ENCODE peak calls at places on chromosomes 16 and 17, in ten cellular contexts. U is neural crest cell, S is cardiac fibroblast, A is mammary epithelial cell, D is IMR-90, K is nephron progenitor cell, X is ovary, O is fibroblast of lung, Q is GM23338, B is GM10248. Y is an unnamed sample.

GRCh38 chr17:82881900-82882714 is 42.3 kb upstream of the ZNF750 start:
- DNase-seq in U (no peak), S (no peak), A (no peak), D (no peak), K (no peak), X (no peak), O (no peak), Q (no peak), B (no peak), Y (no peak)

GRCh38 chr17:40557531-40558299 is 7.6 kb downstream of the CCR7 start:
- DNase-seq in U (no peak), S (peak; percentile 77), A (no peak), D (no peak), K (no peak), X (peak; percentile 58), O (no peak), Q (no peak), B (no peak), Y (no peak)

GRCh38 chr17:17073627-17074521 is 31.6 kb downstream of the MPRIP start:
- DNase-seq in U (no peak), S (no peak), A (no peak), D (peak; percentile 15), K (no peak), X (no peak), O (peak; percentile 57), Q (no peak), B (no peak), Y (no peak)

GRCh38 chr17:49952912-49953497 is 16.0 kb upstream of the DLX4 start:
- DNase-seq in U (no peak), S (peak; percentile 23), A (no peak), D (no peak), K (no peak), X (peak; percentile 81), O (peak; percentile 36), Q (no peak), B (no peak), Y (no peak)

GRCh38 chr17:57721967-57722703 is 23.0 kb downstream of the CCDC182 start:
- DNase-seq in U (no peak), S (no peak), A (no peak), D (no peak), K (no peak), X (no peak), O (no peak), Q (no peak), B (no peak), Y (no peak)

GRCh38 chr17:42312285-42313130 is 24.2 kb downstream of the STAT5A start:
- DNase-seq in U (peak; percentile 75), S (peak; percentile 90), A (peak; percentile 48), D (peak; percentile 81), K (peak; percentile 87), X (peak; percentile 89), O (peak; percentile 70), Q (peak; percentile 95), B (peak; percentile 82), Y (peak; percentile 74)

GRCh38 chr17:58317421-58318064 is 11.1 kb downstream of the TSPOAP1 start:
- DNase-seq in U (no peak), S (peak; percentile 63), A (peak; percentile 90), D (peak; percentile 75), K (peak; percentile 47), X (peak; percentile 15), O (peak; percentile 81), Q (peak; percentile 77), B (peak; percentile 79), Y (peak; percentile 68)

GRCh38 chr17:15659663-15660062 is 24.4 kb downstream of the TRIM16 start:
- DNase-seq in U (no peak), S (peak; percentile 54), A (peak; percentile 87), D (no peak), K (no peak), X (no peak), O (peak; percentile 47), Q (peak; percentile 27), B (no peak), Y (no peak)

GRCh38 chr16:4505356-4506153 is 29.4 kb downstream of the HMOX2 start:
- DNase-seq in U (no peak), S (no peak), A (no peak), D (no peak), K (no peak), X (no peak), O (no peak), Q (no peak), B (peak; percentile 85), Y (no peak)

GRCh38 chr16:62392698-62393097 is 356.5 kb upstream of the CDH8 start:
- DNase-seq in U (no peak), S (no peak), A (no peak), D (no peak), K (no peak), X (no peak), O (no peak), Q (no peak), B (no peak), Y (no peak)

DNA sequence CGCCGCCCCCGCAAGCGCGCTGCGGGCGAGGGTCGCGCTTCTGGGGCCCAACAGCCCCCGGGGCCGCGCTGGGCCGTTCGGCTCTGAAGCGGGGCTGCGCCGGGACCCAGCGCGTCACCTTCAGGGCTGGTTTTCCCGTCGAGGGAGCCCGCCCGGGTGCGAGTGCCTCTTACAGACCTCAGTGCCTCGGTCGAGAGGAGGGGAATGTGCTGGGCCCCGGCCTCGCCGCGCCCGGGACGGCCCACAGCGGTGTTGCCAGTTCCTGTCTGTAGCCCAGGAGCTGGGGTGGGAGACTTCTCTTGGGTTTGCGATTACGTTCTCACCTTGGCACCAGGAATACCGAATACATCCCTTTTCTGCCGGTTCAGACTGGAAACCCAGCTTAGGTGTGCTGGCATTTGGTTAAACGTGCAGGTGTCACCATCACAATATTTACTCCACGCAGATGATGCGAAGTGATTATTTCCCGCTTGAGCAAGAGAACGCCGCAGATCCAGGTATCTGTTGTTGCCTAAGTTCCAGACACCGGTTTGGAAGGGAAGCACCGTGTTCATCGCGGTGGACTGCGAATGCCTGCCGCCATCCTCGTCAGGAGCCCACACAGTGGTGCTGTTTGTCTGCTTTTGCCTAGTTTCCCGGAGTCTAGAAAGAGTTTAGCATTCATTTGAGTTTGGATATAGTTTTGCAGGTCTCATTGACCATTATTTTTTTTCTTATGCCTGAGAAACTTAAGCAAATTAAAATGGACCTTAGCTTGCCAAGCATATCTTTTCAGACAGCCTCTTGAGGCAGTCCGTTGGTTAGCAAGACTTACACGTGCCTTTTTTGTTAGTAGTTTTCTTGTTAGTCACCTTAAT is 915 bp downstream of the MAP1LC3B start:
- DNase-seq in U (peak; percentile 29), S (peak; percentile 56), A (peak; percentile 55), D (peak; percentile 47), K (peak; percentile 61), X (peak; percentile 56), O (peak; percentile 59), Q (peak; percentile 71), B (peak; percentile 40), Y (peak; percentile 53)
- TF ChIP-seq CTCF in U (no peak), S (peak; percentile 23), A (peak; percentile 5), D (peak; percentile 49), K (no peak), X (no peak), O (peak; percentile 25), Q (peak; percentile 55), B (no peak), Y (no peak)

DNA sequence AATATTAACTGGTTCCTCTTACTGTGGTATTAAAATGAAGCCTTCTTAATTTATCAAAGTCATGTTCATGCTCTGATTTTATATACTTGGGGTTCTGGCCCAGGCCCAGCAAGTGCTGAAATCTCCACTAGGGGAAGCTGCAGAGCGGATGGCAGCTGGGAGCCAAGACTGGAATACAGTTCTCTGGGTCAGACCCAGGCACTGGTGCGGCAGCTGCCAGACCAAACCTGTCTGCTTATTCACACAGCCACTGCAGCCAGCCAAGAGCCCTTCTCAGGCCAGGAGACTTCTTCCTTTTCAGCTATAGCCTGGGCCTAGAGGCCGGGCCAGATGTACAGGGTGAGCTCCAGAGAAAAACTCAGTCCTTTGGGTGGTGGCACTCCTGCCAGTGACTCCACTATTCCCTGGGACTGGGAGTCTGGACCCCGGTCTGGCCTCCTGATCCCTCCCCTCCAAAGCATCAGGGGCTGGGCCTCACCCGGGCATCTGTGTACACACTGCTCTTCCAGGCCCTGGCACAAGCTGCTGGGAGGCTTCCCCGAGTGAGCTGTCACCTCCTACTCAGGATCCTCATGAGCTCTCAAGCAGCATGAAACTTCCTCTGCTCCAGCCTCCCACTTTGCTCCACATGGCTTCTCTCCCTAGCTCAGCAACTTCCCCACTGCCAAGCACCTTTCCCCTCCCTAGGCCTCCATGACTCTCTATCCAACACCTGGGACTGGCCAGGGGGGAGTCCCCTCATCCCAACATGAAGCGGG is 24.4 kb downstream of the ATP6V0D1 start:
- DNase-seq in U (no peak), S (peak; percentile 82), A (peak; percentile 31), D (peak; percentile 36), K (no peak), X (peak; percentile 60), O (peak; percentile 55), Q (peak; percentile 74), B (peak; percentile 26), Y (peak; percentile 46)
- TF ChIP-seq CTCF in U (peak; percentile 34), S (peak; percentile 65), A (peak; percentile 70), D (peak; percentile 50), K (peak; percentile 20), X (peak; percentile 30), O (peak; percentile 59), Q (peak; percentile 63), B (no peak), Y (peak; percentile 76)

DNA sequence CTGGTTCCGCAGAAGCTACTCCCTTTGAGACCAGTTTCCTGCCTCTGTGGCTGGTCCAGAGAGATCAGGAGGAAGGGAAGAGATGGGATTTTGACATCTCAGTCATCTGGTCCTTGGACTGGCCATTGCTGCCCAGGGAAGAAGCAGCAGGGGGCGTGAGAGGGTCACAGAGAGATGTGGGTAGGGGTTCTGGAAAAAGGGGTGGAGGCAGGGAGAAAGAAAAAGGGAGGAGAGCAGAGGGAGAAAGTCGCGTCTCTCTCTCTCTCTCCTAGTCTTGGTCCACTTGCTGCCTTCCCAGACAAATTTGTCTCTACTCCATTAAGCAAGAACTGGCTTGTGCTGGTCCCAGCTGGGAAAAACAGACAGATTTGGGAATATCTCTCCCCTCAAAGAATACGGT is 4.4 kb downstream of the SHBG start:
- DNase-seq in U (peak; percentile 83), S (peak; percentile 72), A (no peak), D (peak; percentile 41), K (peak; percentile 84), X (peak; percentile 74), O (peak; percentile 28), Q (peak; percentile 91), B (no peak), Y (peak; percentile 25)
- TF ChIP-seq CTCF in U (peak; percentile 62), S (peak; percentile 75), A (peak; percentile 52), D (peak; percentile 67), K (peak; percentile 68), X (no peak), O (peak; percentile 67), Q (peak; percentile 94), B (peak; percentile 67), Y (peak; percentile 69)

DNA sequence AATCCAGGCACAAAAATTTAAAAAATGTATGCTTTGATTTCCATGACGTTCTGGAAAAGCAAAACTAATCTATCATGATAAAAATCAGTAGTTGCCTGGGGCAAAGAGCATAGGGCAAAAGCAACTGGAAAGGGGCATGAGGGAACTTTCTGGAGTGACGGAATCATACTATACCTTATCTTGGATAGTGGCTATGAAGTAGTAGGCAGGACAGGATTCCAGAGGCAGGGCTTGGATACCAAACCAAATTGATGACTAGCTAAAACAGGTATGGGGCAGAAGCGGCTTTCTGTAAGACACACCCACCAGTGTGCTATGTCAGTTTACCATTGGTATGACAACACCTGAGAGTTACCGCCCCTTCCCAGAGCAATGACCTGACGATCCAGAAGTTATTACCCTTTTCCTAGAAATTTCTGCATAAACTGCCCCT is 56.8 kb downstream of the CFDP1 start:
- DNase-seq in U (no peak), S (no peak), A (peak; percentile 83), D (no peak), K (no peak), X (no peak), O (peak; percentile 39), Q (peak; percentile 66), B (no peak), Y (no peak)
- TF ChIP-seq CTCF in U (no peak), S (no peak), A (no peak), D (no peak), K (no peak), X (no peak), O (no peak), Q (no peak), B (no peak), Y (no peak)